ENCODE peak calls at places on chromosomes 13 and 19, in nine cellular contexts. F, M, G, Z, E, N, P, K and V are unnamed samples.

GRCh38 chr13:109383683-109384082 is 402.7 kb downstream of the IRS2 start:
- DNase-seq in F (no peak), M (peak; percentile 90), G (no peak), Z (no peak), E (no peak), N (no peak), P (peak; percentile 21), K (no peak), V (no peak)

GRCh38 chr13:48185018-48185417 is 48.0 kb upstream of the ITM2B start:
- DNase-seq in F (no peak), M (no peak), G (no peak), Z (no peak), E (no peak), N (no peak), P (no peak), K (no peak), V (no peak)

GRCh38 chr19:18470787-18471186 is 32.9 kb upstream of the ISYNA1 start:
- DNase-seq in F (no peak), M (no peak), G (no peak), Z (no peak), E (no peak), N (no peak), P (no peak), K (no peak), V (no peak)

GRCh38 chr13:29688193-29688592 is 92.7 kb upstream of the SLC7A1 start:
- DNase-seq in F (no peak), M (no peak), G (no peak), Z (no peak), E (no peak), N (no peak), P (no peak), K (no peak), V (no peak)

GRCh38 chr13:46607768-46608553 is 55.0 kb downstream of the LRCH1 start:
- DNase-seq in F (no peak), M (no peak), G (no peak), Z (peak; percentile 9), E (no peak), N (no peak), P (no peak), K (peak; percentile 77), V (no peak)

GRCh38 chr19:41563847-41564514 is 12.0 kb upstream of the CEACAM21 start:
- DNase-seq in F (no peak), M (no peak), G (no peak), Z (peak; percentile 46), E (no peak), N (no peak), P (no peak), K (no peak), V (no peak)

GRCh38 chr19:5113633-5114586 is 145.0 kb downstream of the KDM4B start:
- DNase-seq in F (no peak), M (no peak), G (no peak), Z (no peak), E (no peak), N (no peak), P (no peak), K (no peak), V (no peak)

GRCh38 chr19:44582581-44583265 is 30.6 kb upstream of the IGSF23 start:
- DNase-seq in F (no peak), M (no peak), G (no peak), Z (no peak), E (no peak), N (peak; percentile 32), P (no peak), K (peak; percentile 58), V (no peak)

GRCh38 chr13:43041368-43041921 is 18.1 kb downstream of the DNAJC15 start:
- DNase-seq in F (no peak), M (no peak), G (no peak), Z (no peak), E (no peak), N (no peak), P (no peak), K (no peak), V (no peak)

GRCh38 chr19:4059931-4060620 is 6.6 kb downstream of the ZBTB7A start:
- DNase-seq in F (peak; percentile 85), M (no peak), G (no peak), Z (peak; percentile 43), E (no peak), N (peak; percentile 84), P (no peak), K (no peak), V (peak; percentile 91)